ENCODE peak calls at places on chromosomes 16 and 17, in eight cellular contexts. L is right lobe of liver, C is progenitor cell of endocrine pancreas, V is heart left ventricle, O is prostate gland, P is MCF 10A, Q is fibroblast of pulmonary artery, M is OCI-LY7. Z is an unnamed sample.

GRCh38 chr16:84286568-84287220 is 8.0 kb upstream of the WFDC1 start:
- DNase-seq in L (no peak), C (no peak), V (peak), O (no peak), P (no peak), Q (peak), M (no peak), Z (no peak)

GRCh38 chr17:49696233-49696761 is 11.5 kb downstream of the SLC35B1 start:
- DNase-seq in L (no peak), C (no peak), V (no peak), O (no peak), P (no peak), Q (no peak), M (no peak), Z (no peak)

GRCh38 chr16:84040823-84041391 is 1.7 kb downstream of the SLC38A8 start:
- DNase-seq in L (peak), C (no peak), V (peak), O (no peak), P (peak), Q (no peak), M (no peak), Z (peak)

GRCh38 chr17:51496378-51496777 is 236.0 kb downstream of the UTP18 start:
- DNase-seq in L (no peak), C (no peak), V (no peak), O (no peak), P (no peak), Q (no peak), M (no peak), Z (no peak)

GRCh38 chr17:36534117-36534880 is at the start of gene MYO19:
- DNase-seq in L (peak), C (peak), V (peak), O (peak), P (peak), Q (peak), M (peak), Z (no peak)

GRCh38 chr17:69874220-69874670 is 200.8 kb upstream of the KCNJ16 start:
- DNase-seq in L (no peak), C (no peak), V (no peak), O (no peak), P (peak), Q (peak), M (no peak), Z (peak)

GRCh38 chr17:7858487-7858832 is 657 bp downstream of the CYB5D1 start:
- DNase-seq in L (peak), C (no peak), V (no peak), O (no peak), P (peak), Q (peak), M (peak), Z (no peak)

GRCh38 chr16:50469744-50470301 is 78.4 kb upstream of the NKD1 start:
- DNase-seq in L (no peak), C (no peak), V (peak), O (no peak), P (no peak), Q (no peak), M (no peak), Z (no peak)

GRCh38 chr16:6977291-6977690 is 355.4 kb upstream of the RBFOX1 start:
- DNase-seq in L (no peak), C (no peak), V (no peak), O (no peak), P (no peak), Q (no peak), M (no peak), Z (no peak)

GRCh38 chr16:57032931-57033330 is 43.6 kb downstream of the NLRC5 start:
- DNase-seq in L (no peak), C (no peak), V (no peak), O (no peak), P (no peak), Q (no peak), M (no peak), Z (no peak)

GRCh38 chr16:11310997-11311561 is 29.9 kb upstream of the PRM1 start:
- DNase-seq in L (no peak), C (no peak), V (no peak), O (no peak), P (no peak), Q (peak), M (peak), Z (no peak)
- TF ChIP-seq CTCF in L (no peak), C (no peak), V (no peak), O (no peak), P (no peak), Q (no peak), M (no peak), Z (no peak)

GRCh38 chr17:74453665-74454196 is 12.7 kb upstream of the CD300A start:
- DNase-seq in L (peak), C (peak), V (peak), O (no peak), P (no peak), Q (no peak), M (peak), Z (no peak)
- TF ChIP-seq CTCF in L (no peak), C (no peak), V (no peak), O (no peak), P (no peak), Q (no peak), M (no peak), Z (no peak)

GRCh38 chr17:37744961-37745800 is at the start of gene HNF1B:
- DNase-seq in L (peak), C (peak), V (no peak), O (peak), P (no peak), Q (no peak), M (no peak), Z (no peak)
- TF ChIP-seq CTCF in L (peak), C (no peak), V (no peak), O (no peak), P (no peak), Q (no peak), M (no peak), Z (no peak)

DNA sequence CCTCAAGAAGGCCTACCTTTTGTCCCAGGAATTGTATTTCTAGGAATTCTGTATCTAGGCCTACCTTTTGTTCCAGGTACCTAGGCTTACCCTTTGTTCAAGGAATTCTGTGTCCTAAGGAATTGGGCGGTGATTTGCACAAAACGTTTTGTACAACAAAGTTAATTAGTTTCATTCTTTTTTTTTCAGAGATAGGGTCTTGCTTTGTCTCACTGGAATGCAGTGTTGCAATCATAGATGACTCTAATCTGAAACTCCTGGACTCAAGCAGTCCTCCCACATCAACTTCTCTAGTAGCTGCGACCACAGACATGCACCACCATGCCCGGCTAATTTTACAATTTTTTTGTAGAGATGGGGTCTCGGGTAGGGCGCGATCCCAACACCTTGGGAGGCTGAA is 7.0 kb downstream of the CDR2L start:
- DNase-seq in L (no peak), C (no peak), V (no peak), O (no peak), P (peak), Q (peak), M (no peak), Z (no peak)
- TF ChIP-seq CTCF in L (no peak), C (no peak), V (no peak), O (no peak), P (no peak), Q (no peak), M (no peak), Z (no peak)

GRCh38 chr16:75695708-75696107 is 5.6 kb downstream of the DUXB start:
- DNase-seq in L (no peak), C (no peak), V (no peak), O (no peak), P (peak), Q (no peak), M (peak), Z (no peak)
- TF ChIP-seq CTCF in L (no peak), C (peak), V (peak), O (no peak), P (peak), Q (no peak), M (peak), Z (peak)